ENCODE peak calls at places on chromosomes 11 and 22, in five cellular contexts. C is foreskin fibroblast, F is progenitor cell of endocrine pancreas, V is upper lobe of left lung, P is ovary. E is an unnamed sample.

GRCh38 chr11:31702966-31703365 is 108.2 kb downstream of the PAX6 start:
- DNase-seq in P (no peak), C (peak), V (no peak), F (no peak), E (no peak)

GRCh38 chr11:65506770-65507485 is 8.1 kb downstream of the MALAT1 start:
- DNase-seq in P (peak), F (no peak), V (peak), C (peak), E (peak)

GRCh38 chr22:27283714-27284113 is 517.8 kb downstream of the MN1 start:
- DNase-seq in F (no peak), V (no peak), C (no peak), P (no peak), E (no peak)

GRCh38 chr11:12157241-12157661 is 46.9 kb downstream of the MICAL2 start:
- DNase-seq in V (no peak), P (no peak), C (peak), F (no peak), E (no peak)

GRCh38 chr11:104905271-104905670 is 7.0 kb upstream of the CASP12 start:
- DNase-seq in V (no peak), F (no peak), P (no peak), C (no peak), E (no peak)

GRCh38 chr22:48276933-48277867 is 1514.8 kb downstream of the TBC1D22A start:
- DNase-seq in V (no peak), P (no peak), C (no peak), F (no peak), E (peak)

GRCh38 chr11:32079511-32079910 is 11.4 kb upstream of the RCN1 start:
- DNase-seq in C (no peak), F (no peak), V (no peak), P (no peak), E (no peak)

GRCh38 chr11:620201-620600 is 4.5 kb upstream of the IRF7 start:
- DNase-seq in P (no peak), V (no peak), F (no peak), C (no peak), E (no peak)

GRCh38 chr11:103110406-103110805 is 1.2 kb downstream of the DYNC2H1 start:
- DNase-seq in C (peak), F (no peak), V (no peak), P (no peak), E (no peak)

GRCh38 chr22:46982635-46983034 is 220.2 kb downstream of the TBC1D22A start:
- DNase-seq in F (no peak), V (no peak), C (no peak), P (no peak), E (no peak)

GRCh38 chr11:34640050-34640971 is 19.4 kb downstream of the EHF start:
- DNase-seq in C (peak), P (no peak), V (peak), F (peak), E (peak)

GRCh38 chr11:44940424-44940823 is 10.3 kb downstream of the TP53I11 start:
- DNase-seq in F (no peak), V (no peak), P (no peak), C (no peak), E (no peak)

GRCh38 chr11:2555376-2555775 is 110.6 kb downstream of the KCNQ1 start:
- DNase-seq in P (no peak), C (no peak), V (no peak), F (no peak), E (no peak)

GRCh38 chr22:30863161-30863833 is 105.3 kb downstream of the MORC2 start:
- DNase-seq in F (no peak), C (no peak), P (no peak), V (no peak), E (no peak)

GRCh38 chr11:95453616-95454118 is 222.7 kb upstream of the SESN3 start:
- DNase-seq in C (peak), V (peak), F (no peak), P (no peak), E (no peak)

GRCh38 chr22:21628386-21629261 is 1.2 kb downstream of the YDJC start:
- DNase-seq in F (no peak), C (no peak), V (no peak), P (peak), E (no peak)

GRCh38 chr11:16528639-16529038 is 172.3 kb upstream of the SOX6 start:
- DNase-seq in P (no peak), C (no peak), F (no peak), V (no peak), E (no peak)

GRCh38 chr11:91248199-91248807 is 976.3 kb upstream of the FAT3 start:
- DNase-seq in C (peak), P (no peak), V (no peak), F (no peak), E (peak)

GRCh38 chr11:65150513-65151271 is 16.4 kb upstream of the SYVN1 start:
- DNase-seq in C (peak), V (peak), P (peak), F (no peak), E (peak)

GRCh38 chr22:31952094-31952401 is 7.7 kb downstream of the YWHAH start:
- DNase-seq in V (no peak), F (no peak), P (no peak), C (peak), E (no peak)
- TF ChIP-seq CTCF in V (no peak), F (no peak), P (no peak), C (no peak), E (no peak)

GRCh38 chr11:119723243-119723951 is 5.6 kb downstream of the NECTIN1 start:
- DNase-seq in C (no peak), P (no peak), F (no peak), V (no peak), E (no peak)

GRCh38 chr11:119723952-119724325 is 5.1 kb downstream of the NECTIN1 start:
- DNase-seq in C (no peak), P (no peak), F (no peak), V (no peak), E (no peak)

GRCh38 chr11:119722281-119722794 is 6.7 kb downstream of the NECTIN1 start:
- DNase-seq in V (no peak), P (no peak), F (no peak), C (no peak), E (peak)

GRCh38 chr11:119720311-119720710 is 8.7 kb downstream of the NECTIN1 start:
- DNase-seq in P (no peak), F (no peak), V (no peak), C (no peak), E (no peak)

GRCh38 chr11:119721129-119722120 is 7.6 kb downstream of the NECTIN1 start:
- DNase-seq in C (peak), F (no peak), V (no peak), P (no peak), E (peak)
- TF ChIP-seq CTCF in C (peak), F (peak), V (no peak), P (no peak), E (peak)

DNA sequence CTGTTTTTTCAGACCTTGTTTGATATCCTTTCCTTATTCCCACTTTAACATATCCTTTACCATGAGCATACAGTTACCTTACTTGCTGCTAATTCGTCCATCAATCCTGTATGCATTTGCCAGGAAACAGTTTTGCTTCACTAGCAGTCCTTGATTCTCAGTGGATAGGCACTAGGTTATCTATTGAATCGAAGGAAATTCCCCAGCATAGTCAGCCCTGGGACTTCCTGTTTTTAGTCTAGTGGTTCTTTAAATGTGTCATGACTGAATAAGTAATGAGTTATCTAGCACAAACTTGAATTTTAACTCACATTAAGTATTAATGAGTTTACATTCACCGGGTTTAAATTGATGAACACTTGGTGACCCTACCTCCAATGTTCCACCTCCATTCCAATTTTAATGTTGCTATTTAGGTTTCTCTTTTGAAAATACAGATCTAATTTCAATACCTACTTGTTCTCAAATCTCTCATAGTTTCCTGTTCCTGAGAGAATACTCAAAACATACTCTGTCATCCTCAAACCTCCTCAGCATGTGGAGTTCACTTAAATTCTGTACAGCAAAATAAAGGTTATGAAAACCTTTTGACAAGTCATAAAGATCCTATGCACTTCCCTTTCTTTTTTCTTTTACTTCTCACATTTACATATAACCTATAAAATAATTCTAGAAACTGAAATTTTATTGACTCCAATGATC is 1375.1 kb upstream of the TENM4 start:
- DNase-seq in C (no peak), F (no peak), P (no peak), V (no peak), E (no peak)
- TF ChIP-seq CTCF in C (no peak), F (no peak), P (no peak), V (no peak), E (no peak)

GRCh38 chr22:20408891-20409290 is 14.9 kb downstream of the ZNF74 start:
- DNase-seq in V (no peak), F (no peak), P (no peak), C (no peak), E (no peak)

GRCh38 chr22:20414059-20414440 is 20.1 kb downstream of the ZNF74 start:
- DNase-seq in V (no peak), F (no peak), P (no peak), C (no peak), E (no peak)

GRCh38 chr22:20413217-20414058 is 19.5 kb downstream of the ZNF74 start:
- DNase-seq in C (no peak), P (no peak), V (no peak), F (no peak), E (no peak)

GRCh38 chr22:20414450-20414849 is 20.5 kb downstream of the ZNF74 start:
- DNase-seq in P (no peak), C (no peak), F (no peak), V (no peak), E (no peak)

DNA sequence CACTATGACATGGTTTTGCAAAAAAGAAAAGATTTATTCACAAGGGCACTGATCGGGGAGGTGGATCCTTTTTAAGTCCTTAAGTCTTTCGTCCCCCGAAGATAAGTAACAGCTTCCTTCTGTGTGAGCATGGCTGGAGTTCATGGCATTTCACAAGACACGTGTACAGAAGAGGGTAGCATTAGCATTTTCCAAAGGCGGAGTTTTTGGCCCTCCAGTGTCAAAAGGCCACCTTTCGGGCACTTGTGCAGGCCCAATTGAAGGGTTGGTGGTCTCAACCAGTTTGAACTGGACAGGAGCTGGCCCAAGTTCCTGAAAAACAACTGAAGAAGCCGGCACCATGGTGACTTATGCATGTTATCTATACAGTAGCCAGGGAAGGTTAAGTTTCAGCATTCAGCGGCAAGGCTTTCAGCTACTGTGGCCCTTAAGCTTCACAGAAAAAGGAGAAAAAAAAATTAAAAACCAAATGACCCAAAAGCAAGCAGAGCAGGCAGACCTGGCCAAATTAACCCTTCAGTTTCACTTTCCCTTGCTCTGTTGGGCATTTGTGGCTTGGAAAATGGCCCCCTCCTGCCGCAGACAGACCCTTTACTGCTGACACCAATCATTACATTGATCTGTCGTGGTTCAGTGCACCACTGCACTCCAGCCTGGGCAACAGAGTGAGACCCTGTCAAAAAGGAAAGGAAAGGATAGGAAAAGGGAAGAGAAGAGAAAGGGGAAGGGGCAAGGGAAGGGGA is 18.7 kb downstream of the ZNF74 start:
- DNase-seq in P (no peak), F (no peak), V (no peak), C (no peak), E (no peak)
- TF ChIP-seq CTCF in P (no peak), F (no peak), V (no peak), C (no peak), E (no peak)

DNA sequence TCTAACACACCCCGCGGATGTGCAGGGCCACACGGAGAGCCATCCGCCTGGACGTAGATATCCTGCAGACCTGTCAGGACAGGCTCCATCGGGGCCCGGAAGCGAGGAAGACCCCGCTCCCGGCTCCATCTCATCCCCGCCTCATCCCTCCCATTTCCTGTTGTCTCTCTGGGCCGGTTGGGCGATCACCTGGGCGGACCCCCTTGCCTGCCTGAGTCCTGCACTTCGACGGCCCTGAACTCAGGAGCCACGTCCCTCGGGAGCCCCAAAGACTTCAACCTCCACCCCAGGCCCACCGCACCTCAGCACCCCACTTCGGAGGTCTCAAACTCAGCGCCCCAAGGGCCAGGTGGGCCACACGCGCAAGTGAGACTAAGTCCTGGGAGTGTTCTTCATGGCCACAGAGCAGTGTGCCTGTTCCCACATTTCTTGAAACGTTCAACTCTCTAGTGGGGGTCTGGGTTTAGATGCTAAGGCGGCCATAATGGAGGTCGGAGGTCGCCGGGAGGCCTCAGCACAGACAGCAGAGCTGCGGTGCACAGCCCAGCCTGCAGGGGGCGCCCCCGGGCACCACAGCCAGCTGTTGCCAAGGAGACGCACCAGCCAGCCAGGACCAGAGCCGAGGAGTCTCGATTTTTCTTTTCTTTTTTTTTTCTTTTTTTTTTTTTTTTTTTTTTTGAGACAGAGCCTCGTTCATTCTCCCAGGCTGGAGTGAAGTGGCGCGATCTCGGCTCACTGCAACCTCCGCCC is 26.0 kb upstream of the FADD start:
- DNase-seq in F (no peak), C (no peak), V (peak), P (no peak), E (peak)
- TF ChIP-seq CTCF in F (peak), C (peak), V (peak), P (no peak), E (peak)

GRCh38 chr11:23866641-23867040 is 630.2 kb upstream of the LUZP2 start:
- DNase-seq in P (no peak), F (no peak), V (no peak), C (peak), E (no peak)
- TF ChIP-seq CTCF in P (no peak), F (no peak), V (no peak), C (no peak), E (no peak)

GRCh38 chr11:86558841-86559240 is 113.6 kb downstream of the ME3 start:
- DNase-seq in C (no peak), F (no peak), V (no peak), P (no peak), E (no peak)
- TF ChIP-seq CTCF in C (no peak), F (no peak), V (no peak), P (no peak), E (no peak)

GRCh38 chr11:107683807-107684206 is 28.0 kb downstream of the SLN start:
- DNase-seq in P (no peak), F (no peak), C (peak), V (no peak), E (no peak)
- TF ChIP-seq CTCF in P (no peak), F (peak), C (peak), V (no peak), E (no peak)

GRCh38 chr11:93694109-93694508 is 32.6 kb downstream of the CEP295 start:
- DNase-seq in V (no peak), F (no peak), C (no peak), P (no peak), E (no peak)
- TF ChIP-seq CTCF in V (no peak), F (peak), C (no peak), P (no peak), E (no peak)